ENCODE peak calls at places on chromosomes 11 and 22, in seven cellular contexts. E, Z, L, A, G, J and D are unnamed samples.

GRCh38 chr11:62933285-62933684 is 12.1 kb upstream of the CHRM1 start:
- DNase-seq in J (no peak), A (no peak), Z (no peak), G (no peak), E (no peak), L (no peak), D (no peak)

GRCh38 chr11:6667733-6668374 is 12.2 kb upstream of the DCHS1 start:
- DNase-seq in A (peak; percentile 12), E (no peak), Z (peak; percentile 47), L (no peak), G (no peak), J (peak; percentile 54), D (peak; percentile 16)

GRCh38 chr11:69752890-69753289 is 22.3 kb downstream of the FGF4 start:
- DNase-seq in Z (no peak), E (no peak), G (no peak), A (no peak), J (no peak), L (no peak), D (no peak)

GRCh38 chr11:79579063-79579462 is 138.2 kb upstream of the TENM4 start:
- DNase-seq in L (no peak), E (no peak), G (no peak), Z (no peak), J (no peak), A (no peak), D (no peak)

GRCh38 chr11:8221025-8221723 is 42.5 kb downstream of the LMO1 start:
- DNase-seq in J (peak; percentile 2), E (no peak), G (no peak), Z (no peak), L (no peak), A (no peak), D (no peak)

GRCh38 chr22:46421272-46421671 is 85.8 kb downstream of the TRMU start:
- DNase-seq in L (no peak), Z (no peak), A (no peak), E (no peak), G (no peak), J (no peak), D (no peak)

GRCh38 chr22:38432264-38432663 is 22.7 kb downstream of the KCNJ4 start:
- DNase-seq in L (no peak), A (no peak), E (no peak), J (no peak), G (no peak), Z (peak; percentile 11), D (no peak)

GRCh38 chr11:75031771-75032549 is 43.2 kb downstream of the NEU3 start:
- DNase-seq in L (peak; percentile 83), E (peak; percentile 79), J (peak; percentile 81), A (peak; percentile 51), G (peak; percentile 85), Z (peak; percentile 61), D (peak; percentile 62)

GRCh38 chr22:17085277-17086091 is 684 bp downstream of the IL17RA start:
- DNase-seq in E (peak; percentile 69), L (peak; percentile 47), Z (no peak), A (peak; percentile 21), J (no peak), G (no peak), D (no peak)

GRCh38 chr11:75388386-75389275 is 10.7 kb upstream of the RPS3 start:
- DNase-seq in G (peak; percentile 83), L (peak; percentile 68), A (peak; percentile 61), E (peak; percentile 61), Z (peak; percentile 69), J (peak; percentile 82), D (peak; percentile 69)

GRCh38 chr22:22748297-22748743 is 103.9 kb downstream of the GGTLC2 start:
- DNase-seq in G (no peak), Z (peak; percentile 43), L (peak; percentile 64), J (peak; percentile 67), A (peak; percentile 31), E (peak; percentile 53), D (peak; percentile 65)

GRCh38 chr22:42793848-42794405 is 63.1 kb downstream of the ARFGAP3 start:
- DNase-seq in L (no peak), G (peak; percentile 74), J (no peak), E (no peak), Z (no peak), A (no peak), D (no peak)

GRCh38 chr22:42796081-42796480 is 61.0 kb downstream of the ARFGAP3 start:
- DNase-seq in A (no peak), E (no peak), G (no peak), Z (no peak), L (no peak), J (no peak), D (no peak)

GRCh38 chr22:42797021-42797420 is 60.1 kb downstream of the ARFGAP3 start:
- DNase-seq in J (peak; percentile 8), Z (no peak), E (no peak), L (no peak), G (no peak), A (no peak), D (no peak)

GRCh38 chr22:42792909-42793847 is 63.9 kb downstream of the ARFGAP3 start:
- DNase-seq in A (no peak), Z (no peak), J (no peak), G (no peak), L (peak; percentile 23), E (no peak), D (no peak)

DNA sequence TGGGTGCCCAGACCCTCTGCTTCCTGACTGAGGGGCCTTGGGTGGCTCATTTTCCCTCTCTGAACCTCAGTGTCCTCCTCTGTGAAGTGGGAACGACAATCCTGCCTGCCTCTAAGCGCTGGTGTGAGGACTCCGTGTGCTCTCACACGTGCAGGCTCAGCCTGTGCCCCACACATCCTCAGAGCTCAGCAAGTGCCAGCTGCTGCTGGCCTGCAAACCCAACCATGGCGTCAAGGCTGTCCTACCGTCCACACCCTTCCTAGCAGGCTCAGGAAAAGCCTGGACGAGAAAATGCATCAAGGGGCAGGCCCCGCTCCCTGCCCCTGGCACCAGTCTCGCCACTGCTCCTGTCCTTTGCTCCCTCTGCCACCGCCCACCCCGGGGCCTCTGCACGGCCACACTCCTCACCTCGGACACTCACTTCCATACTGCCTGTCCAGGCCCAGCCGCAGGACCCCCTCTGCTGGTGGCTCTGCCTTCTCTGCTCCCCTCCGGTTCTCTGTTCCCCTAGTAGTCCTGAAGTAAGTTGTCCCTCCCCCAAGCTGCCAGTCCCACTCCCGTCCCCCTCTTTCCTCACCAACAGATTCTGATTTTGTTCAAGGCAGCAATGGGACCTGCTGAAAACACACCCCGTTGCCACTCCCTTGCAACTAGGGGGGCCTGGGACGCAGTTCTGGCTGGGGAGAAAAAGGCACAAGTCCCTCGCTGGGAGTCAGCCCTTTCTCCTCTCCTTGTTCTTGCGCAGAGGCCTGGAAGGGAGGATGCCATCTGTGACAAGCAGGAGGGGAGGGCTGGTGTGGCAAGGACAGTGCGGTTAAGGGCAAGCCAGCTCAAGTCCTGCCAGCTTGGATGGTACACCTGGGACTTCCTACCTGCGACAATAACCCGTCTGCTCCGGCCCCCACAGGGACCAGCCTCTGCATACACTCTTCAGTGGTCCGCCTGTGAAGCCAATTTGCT is 62.2 kb downstream of the ARFGAP3 start:
- DNase-seq in A (no peak), L (peak; percentile 20), E (no peak), G (peak; percentile 80), J (no peak), Z (no peak), D (no peak)
- TF ChIP-seq CTCF in A (no peak), L (no peak), E (no peak), G (no peak), J (peak; percentile 9), Z (peak; percentile 44), D (peak; percentile 57)

DNA sequence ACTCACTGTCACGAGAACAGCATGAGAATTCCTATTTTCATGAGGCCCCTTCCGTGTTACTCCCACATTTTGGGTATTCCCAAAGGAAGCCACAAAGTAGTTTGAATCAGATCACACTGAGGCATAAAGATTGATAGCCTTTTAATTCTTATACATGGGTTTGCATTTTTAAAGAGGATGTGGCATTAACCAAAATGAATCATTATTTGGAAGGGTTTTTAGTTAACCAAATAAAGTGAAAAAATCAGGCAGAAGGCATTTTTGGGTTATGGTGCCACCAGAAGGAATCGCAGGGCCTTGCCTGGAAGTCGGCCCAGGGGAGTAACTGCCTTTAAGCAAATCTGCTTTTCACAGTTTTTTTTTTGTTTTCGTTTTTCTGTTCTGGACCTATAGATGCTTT is 55.4 kb downstream of the HSD17B12 start:
- DNase-seq in Z (peak; percentile 52), G (no peak), A (peak; percentile 67), L (no peak), J (peak; percentile 77), E (no peak), D (no peak)
- TF ChIP-seq CTCF in Z (peak; percentile 49), G (no peak), A (peak; percentile 24), L (no peak), J (peak; percentile 35), E (no peak), D (peak; percentile 19)

GRCh38 chr11:61671527-61671926 is 8.7 kb upstream of the DAGLA start:
- DNase-seq in G (no peak), A (no peak), E (no peak), L (no peak), J (no peak), Z (no peak), D (no peak)
- TF ChIP-seq CTCF in G (no peak), A (peak; percentile 43), E (peak; percentile 34), L (no peak), J (peak; percentile 34), Z (peak; percentile 50), D (peak; percentile 68)

GRCh38 chr11:26331911-26332571 is at the start of gene ANO3:
- DNase-seq in Z (peak; percentile 63), E (peak; percentile 55), J (peak; percentile 79), G (no peak), L (peak; percentile 57), A (peak; percentile 52), D (peak; percentile 79)
- TF ChIP-seq CTCF in Z (peak; percentile 71), E (peak; percentile 27), J (peak; percentile 58), G (no peak), L (peak; percentile 38), A (peak; percentile 15), D (peak; percentile 85)